ENCODE peak calls at places on chromosomes 6 and 20, in five cellular contexts. One of them, this sample, is unnamed.

GRCh38 chr20:37356961-37357371 is 11.0 kb downstream of the SRC start:
- DNase-seq in iPS-NIHi11: no peak
- DNase-seq in Daoy: no peak
- DNase-seq in breast epithelium: no peak
- DNase-seq in stimulated activated CD4-positive, alpha-beta T cell treated with anti-CD3 and anti-CD28 coated beads, Interleukin-15, amount 100 ng/mL, for 24 hours: no peak
- DNase-seq in this sample: no peak

GRCh38 chr6:85506441-85507093 is 56.7 kb downstream of the NT5E start:
- DNase-seq in iPS-NIHi11: no peak
- DNase-seq in Daoy: no peak
- DNase-seq in breast epithelium: no peak
- DNase-seq in stimulated activated CD4-positive, alpha-beta T cell treated with anti-CD3 and anti-CD28 coated beads, Interleukin-15, amount 100 ng/mL, for 24 hours: peak; percentile 18
- DNase-seq in this sample: no peak

GRCh38 chr6:2902470-2902762 is 693 bp downstream of the SERPINB9 start:
- DNase-seq in iPS-NIHi11: no peak
- DNase-seq in Daoy: no peak
- DNase-seq in breast epithelium: no peak
- DNase-seq in stimulated activated CD4-positive, alpha-beta T cell treated with anti-CD3 and anti-CD28 coated beads, Interleukin-15, amount 100 ng/mL, for 24 hours: no peak
- DNase-seq in this sample: no peak

GRCh38 chr20:44745560-44746366 is at the start of gene KCNK15:
- DNase-seq in iPS-NIHi11: peak; percentile 56
- DNase-seq in Daoy: peak; percentile 43
- DNase-seq in breast epithelium: no peak
- DNase-seq in stimulated activated CD4-positive, alpha-beta T cell treated with anti-CD3 and anti-CD28 coated beads, Interleukin-15, amount 100 ng/mL, for 24 hours: peak; percentile 72
- DNase-seq in this sample: no peak

GRCh38 chr6:51468704-51469103 is 618.7 kb downstream of the PKHD1 start:
- DNase-seq in iPS-NIHi11: no peak
- DNase-seq in Daoy: no peak
- DNase-seq in breast epithelium: no peak
- DNase-seq in stimulated activated CD4-positive, alpha-beta T cell treated with anti-CD3 and anti-CD28 coated beads, Interleukin-15, amount 100 ng/mL, for 24 hours: no peak
- DNase-seq in this sample: no peak

GRCh38 chr6:131923356-131923755 is 27.8 kb downstream of the CCN2 start:
- DNase-seq in iPS-NIHi11: peak; percentile 62
- DNase-seq in Daoy: peak; percentile 71
- DNase-seq in breast epithelium: peak; percentile 52
- DNase-seq in stimulated activated CD4-positive, alpha-beta T cell treated with anti-CD3 and anti-CD28 coated beads, Interleukin-15, amount 100 ng/mL, for 24 hours: peak; percentile 52
- DNase-seq in this sample: no peak

GRCh38 chr6:166786704-166787293 is 159.7 kb upstream of the RPS6KA2 start:
- DNase-seq in iPS-NIHi11: peak; percentile 78
- DNase-seq in Daoy: peak; percentile 36
- DNase-seq in breast epithelium: no peak
- DNase-seq in stimulated activated CD4-positive, alpha-beta T cell treated with anti-CD3 and anti-CD28 coated beads, Interleukin-15, amount 100 ng/mL, for 24 hours: no peak
- DNase-seq in this sample: no peak

GRCh38 chr6:133919362-133919761 is 30.4 kb downstream of the TCF21 start:
- DNase-seq in iPS-NIHi11: no peak
- DNase-seq in Daoy: no peak
- DNase-seq in breast epithelium: no peak
- DNase-seq in stimulated activated CD4-positive, alpha-beta T cell treated with anti-CD3 and anti-CD28 coated beads, Interleukin-15, amount 100 ng/mL, for 24 hours: no peak
- DNase-seq in this sample: no peak

GRCh38 chr6:10759884-10760329 is 12.3 kb downstream of the TMEM14B start:
- DNase-seq in iPS-NIHi11: no peak
- DNase-seq in Daoy: peak; percentile 97
- DNase-seq in breast epithelium: no peak
- DNase-seq in stimulated activated CD4-positive, alpha-beta T cell treated with anti-CD3 and anti-CD28 coated beads, Interleukin-15, amount 100 ng/mL, for 24 hours: peak; percentile 8
- DNase-seq in this sample: peak; percentile 34

GRCh38 chr6:15974817-15975216 is 154.1 kb upstream of the MYLIP start:
- DNase-seq in iPS-NIHi11: no peak
- DNase-seq in Daoy: no peak
- DNase-seq in breast epithelium: no peak
- DNase-seq in stimulated activated CD4-positive, alpha-beta T cell treated with anti-CD3 and anti-CD28 coated beads, Interleukin-15, amount 100 ng/mL, for 24 hours: no peak
- DNase-seq in this sample: no peak

GRCh38 chr20:61127311-61128044 is 124.6 kb upstream of the CDH4 start:
- DNase-seq in iPS-NIHi11: no peak
- DNase-seq in Daoy: peak; percentile 82
- DNase-seq in breast epithelium: no peak
- DNase-seq in stimulated activated CD4-positive, alpha-beta T cell treated with anti-CD3 and anti-CD28 coated beads, Interleukin-15, amount 100 ng/mL, for 24 hours: no peak
- DNase-seq in this sample: no peak

GRCh38 chr6:157527471-157527907 is 146.5 kb downstream of the ZDHHC14 start:
- DNase-seq in iPS-NIHi11: no peak
- DNase-seq in Daoy: no peak
- DNase-seq in breast epithelium: no peak
- DNase-seq in stimulated activated CD4-positive, alpha-beta T cell treated with anti-CD3 and anti-CD28 coated beads, Interleukin-15, amount 100 ng/mL, for 24 hours: no peak
- DNase-seq in this sample: no peak

GRCh38 chr6:38482466-38482865 is 157.3 kb downstream of the BTBD9 start:
- DNase-seq in iPS-NIHi11: no peak
- DNase-seq in Daoy: no peak
- DNase-seq in breast epithelium: no peak
- DNase-seq in stimulated activated CD4-positive, alpha-beta T cell treated with anti-CD3 and anti-CD28 coated beads, Interleukin-15, amount 100 ng/mL, for 24 hours: no peak
- DNase-seq in this sample: no peak

GRCh38 chr6:156350337-156350736 is 426.8 kb upstream of the ARID1B start:
- DNase-seq in iPS-NIHi11: no peak
- DNase-seq in Daoy: no peak
- DNase-seq in breast epithelium: no peak
- DNase-seq in stimulated activated CD4-positive, alpha-beta T cell treated with anti-CD3 and anti-CD28 coated beads, Interleukin-15, amount 100 ng/mL, for 24 hours: no peak
- DNase-seq in this sample: no peak

GRCh38 chr6:7235712-7236311 is 77.2 kb downstream of the SSR1 start:
- DNase-seq in iPS-NIHi11: no peak
- DNase-seq in Daoy: no peak
- DNase-seq in breast epithelium: peak; percentile 76
- DNase-seq in stimulated activated CD4-positive, alpha-beta T cell treated with anti-CD3 and anti-CD28 coated beads, Interleukin-15, amount 100 ng/mL, for 24 hours: no peak
- DNase-seq in this sample: no peak

GRCh38 chr20:11229772-11230171 is 556.0 kb upstream of the JAG1 start:
- DNase-seq in iPS-NIHi11: no peak
- DNase-seq in Daoy: peak; percentile 94
- DNase-seq in breast epithelium: no peak
- DNase-seq in stimulated activated CD4-positive, alpha-beta T cell treated with anti-CD3 and anti-CD28 coated beads, Interleukin-15, amount 100 ng/mL, for 24 hours: no peak
- DNase-seq in this sample: no peak